ENCODE peak calls at places on chromosomes 6 and 20, in four cellular contexts. U is transverse colon, O is uterus, K is body of pancreas. S is an unnamed sample.

GRCh38 chr6:168400044-168400443 is 40.9 kb upstream of the SMOC2 start:
- DNase-seq in U (no peak), O (peak; percentile 67), K (no peak), S (no peak)

GRCh38 chr6:4973972-4974885 is 29.6 kb downstream of the RPP40 start:
- DNase-seq in U (no peak), O (peak; percentile 50), K (no peak), S (no peak)

GRCh38 chr6:166266336-166266735 is 41.9 kb downstream of the PRR18 start:
- DNase-seq in U (no peak), O (no peak), K (no peak), S (peak; percentile 43)

GRCh38 chr6:107230024-107230423 is 114.7 kb upstream of the BEND3 start:
- DNase-seq in U (no peak), O (no peak), K (no peak), S (no peak)

GRCh38 chr6:168133186-168133585 is 54.2 kb upstream of the FRMD1 start:
- DNase-seq in U (no peak), O (peak; percentile 53), K (no peak), S (no peak)

GRCh38 chr20:57256205-57256604 is 10.2 kb downstream of the BMP7 start:
- DNase-seq in U (no peak), O (no peak), K (no peak), S (no peak)

GRCh38 chr20:49846206-49846807 is 33.7 kb downstream of the SLC9A8 start:
- DNase-seq in U (peak; percentile 46), O (no peak), K (peak; percentile 50), S (peak; percentile 43)

GRCh38 chr20:219290-220115 is 7.6 kb upstream of the DEFB129 start:
- DNase-seq in U (no peak), O (no peak), K (no peak), S (no peak)

GRCh38 chr6:41204156-41204555 is 3.2 kb upstream of the TREML2 start:
- DNase-seq in U (no peak), O (no peak), K (no peak), S (no peak)

GRCh38 chr6:71478834-71479541 is 190.4 kb downstream of the OGFRL1 start:
- DNase-seq in U (no peak), O (no peak), K (no peak), S (peak; percentile 92)

GRCh38 chr6:12241493-12242214 is 48.5 kb upstream of the EDN1 start:
- DNase-seq in U (peak; percentile 35), O (no peak), K (no peak), S (peak; percentile 80)

GRCh38 chr20:63149531-63150207 is 66.3 kb downstream of the YTHDF1 start:
- DNase-seq in U (no peak), O (no peak), K (no peak), S (no peak)

GRCh38 chr6:150865406-150866146 is at the start of gene MTHFD1L:
- DNase-seq in U (peak; percentile 80), O (peak; percentile 75), K (peak; percentile 77), S (peak; percentile 52)

GRCh38 chr6:45474376-45474775 is 96.6 kb upstream of the SUPT3H start:
- DNase-seq in U (no peak), O (no peak), K (no peak), S (no peak)

GRCh38 chr20:48609491-48609978 is 218.3 kb downstream of the PREX1 start:
- DNase-seq in U (no peak), O (no peak), K (no peak), S (no peak)

GRCh38 chr20:56964886-56965285 is 301.6 kb downstream of the BMP7 start:
- DNase-seq in U (no peak), O (no peak), K (no peak), S (no peak)

GRCh38 chr6:150366118-150366778 is 2.6 kb upstream of the IYD start:
- DNase-seq in U (no peak), O (no peak), K (no peak), S (no peak)

GRCh38 chr20:23128461-23129125 is 42.5 kb upstream of the CD93 start:
- DNase-seq in U (no peak), O (no peak), K (peak; percentile 8), S (no peak)

GRCh38 chr6:113055086-113055485 is 708.0 kb downstream of the RFPL4B start:
- DNase-seq in U (no peak), O (no peak), K (no peak), S (no peak)

GRCh38 chr20:50303573-50304500 is 113.2 kb downstream of the CEBPB start:
- DNase-seq in U (peak; percentile 81), O (peak; percentile 88), K (peak; percentile 82), S (no peak)

GRCh38 chr6:56482525-56482924 is 160.2 kb downstream of the DST start:
- DNase-seq in U (peak; percentile 36), O (no peak), K (peak; percentile 40), S (no peak)

GRCh38 chr6:151624900-151625536 is 131.2 kb downstream of the CCDC170 start:
- DNase-seq in U (no peak), O (no peak), K (no peak), S (no peak)

GRCh38 chr6:120652506-120652905 is 681.8 kb downstream of the TBC1D32 start:
- DNase-seq in U (no peak), O (no peak), K (no peak), S (no peak)

GRCh38 chr6:42049116-42049809 is 1.1 kb upstream of the TAF8 start:
- DNase-seq in U (no peak), O (peak; percentile 33), K (no peak), S (no peak)

GRCh38 chr6:110514818-110515217 is 38.4 kb upstream of the SLC22A16 start:
- DNase-seq in U (no peak), O (no peak), K (no peak), S (no peak)

GRCh38 chr20:10922941-10923340 is 249.1 kb upstream of the JAG1 start:
- DNase-seq in U (no peak), O (no peak), K (no peak), S (peak; percentile 89)

DNA sequence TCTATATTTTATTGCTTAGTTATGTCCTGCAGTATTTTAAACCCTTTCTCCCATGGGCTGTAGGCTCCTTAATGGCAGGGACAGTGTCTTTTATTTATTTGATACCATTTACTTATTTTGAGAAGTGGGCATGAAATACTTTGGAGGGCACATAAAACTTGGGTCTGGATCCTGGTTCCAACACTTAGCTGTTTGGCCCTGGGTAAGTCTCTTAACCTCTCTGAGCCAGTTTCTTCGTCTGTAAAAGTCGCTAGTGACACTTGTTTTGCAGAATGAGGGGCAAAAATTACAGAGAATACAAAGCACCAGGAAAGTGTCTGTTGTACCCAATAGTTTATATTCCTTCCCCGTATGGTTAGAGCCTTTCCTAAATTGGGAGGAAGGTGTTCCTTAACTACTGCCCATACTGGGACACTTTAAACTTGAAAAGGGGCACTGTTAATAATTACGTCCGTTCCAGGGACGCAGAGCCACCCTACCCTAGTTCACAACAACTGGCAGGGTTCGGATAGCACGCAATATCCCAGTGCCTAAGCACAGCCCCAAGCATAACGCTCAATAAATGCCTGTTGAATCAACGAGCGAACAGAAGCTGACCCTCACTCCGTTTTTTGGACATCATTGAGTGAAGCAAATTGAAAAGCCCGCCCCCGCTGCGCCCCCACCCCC is 6.0 kb upstream of the ARMC12 start:
- DNase-seq in U (no peak), O (no peak), K (no peak), S (no peak)
- H3K4me1 ChIP-seq in U (peaks cover 78% of the 10 kb centered on the region), O (peaks cover 35% of the 10 kb centered on the region), K (peaks cover 94% of the 10 kb centered on the region), S (peaks cover 35% of the 10 kb centered on the region)

DNA sequence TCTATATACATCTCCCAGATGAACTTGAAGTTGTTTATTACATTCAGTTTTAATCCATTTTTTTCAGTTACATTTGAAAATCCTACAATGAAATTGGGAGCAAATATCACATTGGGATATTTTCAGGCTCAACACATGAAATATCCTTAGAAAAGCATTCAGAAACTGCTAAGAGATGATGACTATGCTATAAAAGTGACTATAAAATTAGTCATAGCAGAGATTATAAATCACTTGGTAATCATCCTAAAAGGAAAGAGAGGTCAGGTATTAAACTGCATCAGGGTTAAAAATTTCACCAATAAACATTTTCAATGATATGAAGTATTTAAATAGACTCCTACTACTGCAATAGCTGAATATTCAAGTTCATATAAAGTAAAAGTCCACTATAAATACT is 987.7 kb downstream of the GRIK2 start:
- DNase-seq in U (no peak), O (no peak), K (no peak), S (no peak)
- H3K27ac ChIP-seq in U (no peak overlapping the region), O (no peak overlapping the region), K (no peak overlapping the region), S (peak overlapping the region; percentile 37)

GRCh38 chr6:25968769-25969168 is 6.2 kb downstream of the TRIM38 start:
- DNase-seq in U (no peak), O (no peak), K (no peak), S (no peak)

GRCh38 chr6:25973923-25974555 is 11.4 kb downstream of the TRIM38 start:
- DNase-seq in U (no peak), O (no peak), K (no peak), S (no peak)

GRCh38 chr6:25972902-25973301 is 10.3 kb downstream of the TRIM38 start:
- DNase-seq in U (no peak), O (no peak), K (no peak), S (no peak)

GRCh38 chr6:25971187-25971811 is 8.7 kb downstream of the TRIM38 start:
- DNase-seq in U (no peak), O (peak; percentile 56), K (peak; percentile 24), S (peak; percentile 69)

GRCh38 chr6:25972128-25972527 is 9.5 kb downstream of the TRIM38 start:
- DNase-seq in U (no peak), O (no peak), K (no peak), S (no peak)
- H3K27me3 ChIP-seq in U (no peaks in the 10 kb centered on the region), O (no peaks in the 10 kb centered on the region), K (no peaks in the 10 kb centered on the region), S (no peaks in the 10 kb centered on the region)

DNA sequence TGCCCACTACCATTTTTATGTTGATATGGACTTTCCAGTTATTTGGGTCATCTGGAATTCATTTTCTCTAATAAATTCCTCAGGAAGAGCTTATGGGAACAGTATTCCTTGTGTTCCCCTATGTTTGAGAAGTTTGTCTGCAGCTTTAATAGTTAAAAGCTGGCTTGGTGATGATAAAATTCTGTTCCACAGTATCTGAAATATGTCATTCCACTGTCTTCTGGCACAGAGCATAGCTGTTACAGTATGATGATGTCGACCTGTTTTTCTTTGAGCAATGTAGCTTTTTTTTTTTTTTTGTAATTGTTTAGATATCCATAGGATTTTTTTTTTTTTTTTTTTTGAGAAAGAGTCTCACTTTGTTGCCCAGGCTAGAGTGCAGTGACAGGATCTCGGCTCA is 43.2 kb downstream of the NCOA3 start:
- DNase-seq in U (no peak), O (no peak), K (no peak), S (no peak)
- H3K4me1 ChIP-seq in U (peaks cover 14% of the 10 kb centered on the region), O (no peaks in the 10 kb centered on the region), K (peaks cover 22% of the 10 kb centered on the region), S (peaks cover 26% of the 10 kb centered on the region)

GRCh38 chr6:128029841-128030240 is 129.0 kb upstream of the THEMIS start:
- DNase-seq in U (no peak), O (no peak), K (no peak), S (no peak)

GRCh38 chr6:128024976-128025375 is 124.1 kb upstream of the THEMIS start:
- DNase-seq in U (no peak), O (no peak), K (no peak), S (no peak)

GRCh38 chr6:128028183-128028582 is 127.3 kb upstream of the THEMIS start:
- DNase-seq in U (no peak), O (no peak), K (no peak), S (no peak)

DNA sequence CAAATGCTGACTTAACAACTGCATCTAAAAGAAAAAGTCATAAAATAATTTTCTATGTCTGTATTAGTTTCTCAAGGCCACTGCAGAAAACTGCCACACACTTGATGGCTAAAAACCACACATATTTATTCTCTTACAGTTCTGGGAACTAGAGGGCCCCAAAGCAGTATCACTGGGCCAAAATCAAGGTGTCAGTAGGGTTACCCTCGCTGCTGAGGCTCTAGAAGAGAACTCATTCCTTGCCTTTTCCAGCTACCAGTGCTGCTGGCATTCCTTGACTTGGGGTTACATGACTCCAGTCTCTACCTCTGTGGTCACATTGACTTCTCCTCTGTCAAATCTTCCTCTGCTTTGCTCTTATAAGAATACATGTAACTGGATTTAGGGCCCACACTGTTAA is 124.6 kb upstream of the THEMIS start:
- DNase-seq in U (no peak), O (no peak), K (no peak), S (no peak)
- H3K27ac ChIP-seq in U (no peak overlapping the region), O (no peak overlapping the region), K (no peak overlapping the region), S (no peak overlapping the region)

GRCh38 chr20:60653111-60653845 is 598.8 kb upstream of the CDH4 start:
- DNase-seq in U (no peak), O (no peak), K (no peak), S (no peak)
- H3K27me3 ChIP-seq in U (no peaks in the 10 kb centered on the region), O (no peaks in the 10 kb centered on the region), K (no peaks in the 10 kb centered on the region), S (no peaks in the 10 kb centered on the region)